ENCODE peak calls at places on chromosome 9, in ten cellular contexts. B is ovary, E is HCT116, A is A549, M is gastrocnemius medialis, T is vagina, K is breast epithelium, G is heart left ventricle, X is prostate gland, L is esophagus squamous epithelium. P is an unnamed sample.

GRCh38 chr9:15522130-15522755 is 11.5 kb upstream of the PSIP1 start:
- DNase-seq in K (no peak), B (no peak), T (no peak), M (no peak), E (no peak), G (no peak), X (no peak), A (no peak), L (no peak), P (no peak)

GRCh38 chr9:32431940-32432555 is 47.6 kb downstream of the ACO1 start:
- DNase-seq in A (peak), K (no peak), G (peak), L (no peak), E (peak), X (peak), B (peak), T (no peak), M (no peak), P (no peak)

GRCh38 chr9:88824711-88825110 is 166.6 kb upstream of the S1PR3 start:
- DNase-seq in A (no peak), L (no peak), T (no peak), G (no peak), M (no peak), X (no peak), E (no peak), B (no peak), K (no peak), P (no peak)

GRCh38 chr9:69376651-69377050 is 51.6 kb downstream of the ENTREP1 start:
- DNase-seq in X (no peak), M (peak), B (peak), E (no peak), T (no peak), L (no peak), K (no peak), G (peak), A (peak), P (no peak)

GRCh38 chr9:13383216-13383615 is 103.7 kb upstream of the MPDZ start:
- DNase-seq in M (no peak), B (no peak), K (no peak), T (no peak), X (no peak), A (no peak), G (no peak), L (no peak), E (no peak), P (no peak)

GRCh38 chr9:98374385-98375051 is 119.1 kb upstream of the TBC1D2 start:
- DNase-seq in T (no peak), K (no peak), M (no peak), L (no peak), B (no peak), A (peak), E (no peak), X (no peak), G (no peak), P (no peak)

GRCh38 chr9:133881671-133882381 is 110.3 kb downstream of the VAV2 start:
- DNase-seq in L (no peak), B (no peak), M (no peak), X (peak), A (no peak), T (no peak), E (no peak), G (no peak), K (no peak), P (no peak)

GRCh38 chr9:95055851-95056551 is 261.5 kb downstream of the FANCC start:
- DNase-seq in K (no peak), B (no peak), M (no peak), T (no peak), E (no peak), X (no peak), A (no peak), G (no peak), L (no peak), P (no peak)

GRCh38 chr9:33752130-33752637 is 43.2 kb upstream of the PRSS3 start:
- DNase-seq in A (peak), G (no peak), E (no peak), L (no peak), M (no peak), X (no peak), K (no peak), T (no peak), B (no peak), P (no peak)

GRCh38 chr9:91191443-91192378 is 170.0 kb downstream of the AUH start:
- DNase-seq in L (no peak), G (no peak), T (no peak), B (no peak), E (no peak), M (no peak), K (no peak), A (no peak), X (no peak), P (no peak)

GRCh38 chr9:14277202-14277601 is 36.7 kb downstream of the NFIB start:
- DNase-seq in B (no peak), K (no peak), M (no peak), L (no peak), G (no peak), X (peak), A (peak), T (no peak), E (peak), P (no peak)

GRCh38 chr9:71910602-71911060 is 362 bp downstream of the ABHD17B start:
- DNase-seq in K (no peak), A (no peak), E (no peak), B (no peak), M (no peak), T (no peak), X (peak), L (no peak), G (no peak), P (peak)

GRCh38 chr9:73527521-73527920 is 375.9 kb downstream of the ANXA1 start:
- DNase-seq in G (no peak), B (no peak), E (no peak), X (no peak), A (no peak), L (no peak), M (no peak), K (no peak), T (no peak), P (no peak)

GRCh38 chr9:92483896-92484545 is 1.7 kb upstream of the ASPN start:
- DNase-seq in L (no peak), M (no peak), K (no peak), X (no peak), E (no peak), G (no peak), T (no peak), B (no peak), A (no peak), P (no peak)

GRCh38 chr9:88267283-88267682 is 121.0 kb upstream of the SPIN1 start:
- DNase-seq in E (no peak), K (no peak), M (no peak), T (no peak), A (no peak), L (no peak), G (no peak), B (no peak), X (no peak), P (no peak)

GRCh38 chr9:131049829-131050715 is 41.1 kb downstream of the LAMC3 start:
- DNase-seq in K (no peak), T (no peak), B (no peak), X (no peak), M (no peak), L (no peak), A (no peak), E (no peak), G (no peak), P (no peak)

GRCh38 chr9:12694013-12694412 is 828 bp downstream of the TYRP1 start:
- DNase-seq in M (no peak), E (no peak), A (no peak), G (no peak), B (no peak), X (no peak), L (no peak), K (no peak), T (no peak), P (no peak)

GRCh38 chr9:72155282-72155677 is 6.0 kb downstream of the GDA start:
- DNase-seq in M (no peak), L (no peak), G (no peak), A (no peak), T (no peak), E (no peak), K (no peak), X (no peak), B (no peak), P (no peak)

GRCh38 chr9:116978155-116978554 is 291.1 kb downstream of the TRIM32 start:
- DNase-seq in A (peak), G (no peak), X (no peak), B (no peak), T (no peak), E (no peak), M (no peak), L (no peak), K (no peak), P (no peak)

GRCh38 chr9:36566813-36567217 is 5.9 kb upstream of the MELK start:
- DNase-seq in A (peak), X (peak), K (no peak), E (no peak), M (peak), L (no peak), B (no peak), T (no peak), G (peak), P (peak)

GRCh38 chr9:30732060-30732459 is 1652.4 kb upstream of the ACO1 start:
- DNase-seq in M (no peak), T (no peak), A (no peak), E (no peak), G (no peak), B (no peak), K (no peak), X (no peak), L (no peak), P (no peak)

GRCh38 chr9:12613071-12613470 is 80.1 kb upstream of the TYRP1 start:
- DNase-seq in M (no peak), L (no peak), G (no peak), T (no peak), X (no peak), A (no peak), B (no peak), E (no peak), K (no peak), P (no peak)

GRCh38 chr9:121743441-121744001 is 92.1 kb downstream of the DAB2IP start:
- DNase-seq in L (no peak), A (peak), B (peak), T (no peak), G (peak), K (peak), M (peak), E (peak), X (peak), P (peak)

GRCh38 chr9:38043931-38044623 is 24.9 kb downstream of the SHB start:
- DNase-seq in X (peak), T (no peak), K (no peak), B (no peak), L (no peak), G (no peak), M (no peak), E (no peak), A (no peak), P (no peak)

DNA sequence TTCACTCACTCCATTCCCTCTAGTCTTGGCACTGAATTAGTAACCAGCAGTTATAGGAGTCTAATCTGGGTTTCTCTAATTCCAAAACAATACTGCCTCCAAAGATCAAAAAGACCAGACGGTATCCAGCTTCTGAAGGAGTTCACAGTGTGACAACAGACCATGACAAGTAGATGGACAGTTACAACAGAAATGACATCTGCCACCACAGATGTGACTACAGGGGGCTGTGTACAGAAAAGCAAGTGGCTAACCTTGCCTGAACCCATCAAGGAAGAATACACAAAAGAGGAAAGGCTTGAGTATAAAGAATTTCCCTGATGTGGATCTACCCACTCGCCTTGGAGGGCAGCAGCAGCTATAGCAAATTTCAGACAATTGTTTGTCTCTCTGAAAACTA is 112.4 kb downstream of the ACTL7B start:
- DNase-seq in X (no peak), T (no peak), B (no peak), M (no peak), K (no peak), E (no peak), G (no peak), A (no peak), L (no peak), P (no peak)
- TF ChIP-seq POLR2A in X (no peak), T (no peak), B (no peak), M (no peak), K (no peak), E (no peak), G (no peak), A (no peak), L (no peak), P (no peak)

GRCh38 chr9:596701-597100 is 244.8 kb upstream of the DMRT1 start:
- DNase-seq in M (no peak), G (no peak), K (no peak), B (no peak), A (no peak), T (no peak), X (no peak), E (no peak), L (no peak), P (no peak)
- TF ChIP-seq POLR2A in M (no peak), G (no peak), K (no peak), B (no peak), A (no peak), T (no peak), X (no peak), E (no peak), L (no peak), P (no peak)

GRCh38 chr9:99445920-99446319 is 223.8 kb downstream of the SEC61B start:
- DNase-seq in T (no peak), L (no peak), G (peak), B (no peak), X (no peak), K (no peak), M (no peak), A (no peak), E (no peak), P (no peak)
- TF ChIP-seq POLR2A in T (no peak), L (no peak), G (no peak), B (no peak), X (no peak), K (no peak), M (no peak), A (no peak), E (no peak), P (no peak)

GRCh38 chr9:2157277-2158105 is 142.3 kb downstream of the SMARCA2 start:
- DNase-seq in X (peak), T (no peak), L (no peak), B (peak), E (no peak), K (no peak), A (peak), M (peak), G (peak), P (peak)
- TF ChIP-seq POLR2A in X (no peak), T (no peak), L (no peak), B (no peak), E (no peak), K (no peak), A (no peak), M (peak), G (no peak), P (no peak)

GRCh38 chr9:127753556-127753955 is 18.5 kb upstream of the TOR2A start:
- DNase-seq in G (no peak), L (no peak), M (no peak), B (no peak), T (no peak), X (no peak), A (no peak), K (no peak), E (no peak), P (no peak)
- TF ChIP-seq POLR2A in G (no peak), L (no peak), M (no peak), B (no peak), T (no peak), X (no peak), A (no peak), K (no peak), E (no peak), P (no peak)

DNA sequence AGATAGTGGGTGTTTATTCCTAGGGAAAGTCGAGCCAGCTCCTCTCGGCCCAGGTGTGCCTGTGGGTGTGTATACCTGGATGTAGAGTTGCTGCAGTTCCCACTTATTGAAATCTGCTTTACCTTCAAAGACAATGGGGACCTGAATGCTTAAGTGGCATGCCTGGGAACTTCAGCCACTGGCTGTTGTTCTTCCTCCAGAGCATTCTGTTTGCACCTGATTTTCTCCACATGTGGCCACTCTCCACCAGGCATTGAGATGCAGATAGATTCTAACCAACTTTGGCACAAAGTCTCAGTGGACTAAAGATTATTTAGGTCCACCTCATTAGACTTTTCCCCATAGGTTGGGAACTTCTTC is 186.8 kb downstream of the ZNF462 start:
- DNase-seq in A (no peak), M (no peak), T (no peak), K (no peak), G (no peak), X (no peak), E (no peak), L (no peak), B (no peak), P (no peak)
- TF ChIP-seq POLR2A in A (no peak), M (no peak), T (no peak), K (no peak), G (no peak), X (no peak), E (no peak), L (no peak), B (no peak), P (no peak)

DNA sequence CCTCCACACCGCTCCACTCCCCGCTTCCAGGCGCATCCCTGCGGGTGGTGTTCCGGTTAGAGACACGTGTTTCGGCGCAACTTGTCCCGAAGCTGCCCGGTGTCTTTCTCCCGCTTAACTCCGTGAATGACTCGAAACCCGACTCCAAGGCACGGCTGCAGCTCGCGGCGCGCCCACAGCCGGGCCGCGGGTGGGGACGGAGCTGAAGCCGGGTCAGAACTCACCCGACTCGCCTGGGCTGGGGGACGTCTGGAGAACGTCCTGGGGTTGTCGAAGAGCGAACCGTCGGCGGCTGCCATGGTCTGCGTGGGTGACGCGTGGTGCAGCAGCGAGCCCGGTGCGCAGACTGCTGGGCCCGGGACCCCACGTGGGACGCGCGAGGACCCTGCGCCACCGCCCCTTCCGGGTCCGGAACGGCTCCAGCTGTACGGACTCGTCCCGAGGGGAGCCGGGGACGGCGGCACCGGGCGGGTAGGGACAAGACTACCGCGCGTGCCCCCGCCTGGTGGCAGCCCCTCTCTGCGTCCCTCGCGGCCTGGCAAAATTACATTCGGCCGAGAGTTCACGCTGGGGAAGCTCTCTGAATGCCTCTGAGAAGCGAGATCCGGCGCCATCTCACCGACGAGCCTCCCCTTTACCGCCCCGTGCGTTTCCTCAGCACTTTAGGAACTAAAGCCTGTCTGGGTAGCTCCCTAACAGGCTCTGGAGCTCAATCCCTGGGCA is at the start of gene DDX31:
- DNase-seq in L (peak), A (peak), X (peak), K (peak), M (peak), T (no peak), E (peak), B (peak), G (peak), P (peak)
- TF ChIP-seq POLR2A in L (no peak), A (peak), X (no peak), K (peak), M (peak), T (no peak), E (peak), B (peak), G (peak), P (no peak)

DNA sequence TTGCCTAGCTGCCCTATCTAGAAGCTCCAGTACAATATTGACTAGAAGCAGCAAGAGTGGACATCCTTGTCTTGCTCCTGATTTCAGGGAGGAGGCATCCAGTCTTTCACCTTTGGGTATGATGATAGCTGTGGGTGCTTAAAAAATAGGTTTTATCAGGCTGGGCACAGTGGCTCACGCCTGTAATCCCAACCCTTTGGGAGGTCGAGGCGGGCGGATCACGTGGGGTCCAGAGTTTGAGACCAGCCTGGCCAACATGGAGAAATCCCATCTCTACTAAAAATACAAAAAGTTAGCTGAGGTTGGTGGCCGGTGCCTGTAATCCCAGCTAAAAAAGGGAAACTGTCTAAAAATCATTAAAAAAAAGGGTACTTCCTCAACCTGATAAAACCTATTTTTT is 2.0 kb upstream of the CAMSAP1 start:
- DNase-seq in L (no peak), B (no peak), E (no peak), X (no peak), K (peak), G (no peak), A (no peak), M (no peak), T (no peak), P (peak)
- TF ChIP-seq POLR2A in L (no peak), B (no peak), E (no peak), X (no peak), K (no peak), G (no peak), A (no peak), M (no peak), T (no peak), P (no peak)

P was measured in lower leg skin.